ENCODE peak calls at places on chromosomes 1 and 21, in ten cellular contexts. One of them, this sample, is unnamed.

GRCh38 chr1:9262587-9262986 is 28.0 kb downstream of the H6PD start:
- DNase-seq in AG10803: no peak
- DNase-seq in HL-60: no peak
- DNase-seq in mucosa of descending colon: no peak
- DNase-seq in dorsolateral prefrontal cortex: no peak
- DNase-seq in upper lobe of right lung: no peak
- DNase-seq in A549: no peak
- DNase-seq in BJ: no peak
- DNase-seq in neural progenitor cell: no peak
- DNase-seq in PC-3: no peak
- DNase-seq in this sample: no peak

GRCh38 chr1:228781161-228781771 is 46.0 kb downstream of the RHOU start:
- DNase-seq in AG10803: peak; percentile 47
- DNase-seq in HL-60: no peak
- DNase-seq in mucosa of descending colon: no peak
- DNase-seq in dorsolateral prefrontal cortex: no peak
- DNase-seq in upper lobe of right lung: no peak
- DNase-seq in A549: no peak
- DNase-seq in BJ: peak; percentile 28
- DNase-seq in neural progenitor cell: peak; percentile 58
- DNase-seq in PC-3: no peak
- DNase-seq in this sample: peak; percentile 95

GRCh38 chr1:106134561-106134960 is 921.9 kb upstream of the PRMT6 start:
- DNase-seq in AG10803: no peak
- DNase-seq in HL-60: no peak
- DNase-seq in mucosa of descending colon: no peak
- DNase-seq in dorsolateral prefrontal cortex: no peak
- DNase-seq in upper lobe of right lung: no peak
- DNase-seq in A549: no peak
- DNase-seq in BJ: no peak
- DNase-seq in neural progenitor cell: no peak
- DNase-seq in PC-3: peak; percentile 23
- DNase-seq in this sample: no peak

GRCh38 chr1:90204036-90204594 is 209.2 kb downstream of the ZNF326 start:
- DNase-seq in AG10803: no peak
- DNase-seq in HL-60: no peak
- DNase-seq in mucosa of descending colon: no peak
- DNase-seq in dorsolateral prefrontal cortex: no peak
- DNase-seq in upper lobe of right lung: no peak
- DNase-seq in A549: no peak
- DNase-seq in BJ: no peak
- DNase-seq in neural progenitor cell: no peak
- DNase-seq in PC-3: no peak
- DNase-seq in this sample: no peak

GRCh38 chr1:180270767-180271639 is 40.9 kb downstream of the LHX4 start:
- DNase-seq in AG10803: peak; percentile 49
- DNase-seq in HL-60: no peak
- DNase-seq in mucosa of descending colon: peak; percentile 66
- DNase-seq in dorsolateral prefrontal cortex: peak; percentile 46
- DNase-seq in upper lobe of right lung: no peak
- DNase-seq in A549: no peak
- DNase-seq in BJ: no peak
- DNase-seq in neural progenitor cell: peak; percentile 30
- DNase-seq in PC-3: no peak
- DNase-seq in this sample: peak; percentile 62

GRCh38 chr1:145912128-145912641 is 2.3 kb upstream of the ITGA10 start:
- DNase-seq in AG10803: no peak
- DNase-seq in HL-60: no peak
- DNase-seq in mucosa of descending colon: no peak
- DNase-seq in dorsolateral prefrontal cortex: no peak
- DNase-seq in upper lobe of right lung: peak; percentile 52
- DNase-seq in A549: no peak
- DNase-seq in BJ: no peak
- DNase-seq in neural progenitor cell: no peak
- DNase-seq in PC-3: no peak
- DNase-seq in this sample: no peak

GRCh38 chr1:20476260-20477038 is 9.6 kb downstream of the CAMK2N1 start:
- DNase-seq in AG10803: no peak
- DNase-seq in HL-60: no peak
- DNase-seq in mucosa of descending colon: peak; percentile 98
- DNase-seq in dorsolateral prefrontal cortex: peak; percentile 75
- DNase-seq in upper lobe of right lung: no peak
- DNase-seq in A549: peak; percentile 47
- DNase-seq in BJ: no peak
- DNase-seq in neural progenitor cell: peak; percentile 53
- DNase-seq in PC-3: peak; percentile 72
- DNase-seq in this sample: peak; percentile 65

GRCh38 chr1:172497230-172497629 is 35.7 kb upstream of the SUCO start:
- DNase-seq in AG10803: peak; percentile 31
- DNase-seq in HL-60: peak; percentile 25
- DNase-seq in mucosa of descending colon: no peak
- DNase-seq in dorsolateral prefrontal cortex: no peak
- DNase-seq in upper lobe of right lung: no peak
- DNase-seq in A549: peak; percentile 3
- DNase-seq in BJ: peak; percentile 39
- DNase-seq in neural progenitor cell: peak; percentile 87
- DNase-seq in PC-3: peak; percentile 78
- DNase-seq in this sample: peak; percentile 8

DNA sequence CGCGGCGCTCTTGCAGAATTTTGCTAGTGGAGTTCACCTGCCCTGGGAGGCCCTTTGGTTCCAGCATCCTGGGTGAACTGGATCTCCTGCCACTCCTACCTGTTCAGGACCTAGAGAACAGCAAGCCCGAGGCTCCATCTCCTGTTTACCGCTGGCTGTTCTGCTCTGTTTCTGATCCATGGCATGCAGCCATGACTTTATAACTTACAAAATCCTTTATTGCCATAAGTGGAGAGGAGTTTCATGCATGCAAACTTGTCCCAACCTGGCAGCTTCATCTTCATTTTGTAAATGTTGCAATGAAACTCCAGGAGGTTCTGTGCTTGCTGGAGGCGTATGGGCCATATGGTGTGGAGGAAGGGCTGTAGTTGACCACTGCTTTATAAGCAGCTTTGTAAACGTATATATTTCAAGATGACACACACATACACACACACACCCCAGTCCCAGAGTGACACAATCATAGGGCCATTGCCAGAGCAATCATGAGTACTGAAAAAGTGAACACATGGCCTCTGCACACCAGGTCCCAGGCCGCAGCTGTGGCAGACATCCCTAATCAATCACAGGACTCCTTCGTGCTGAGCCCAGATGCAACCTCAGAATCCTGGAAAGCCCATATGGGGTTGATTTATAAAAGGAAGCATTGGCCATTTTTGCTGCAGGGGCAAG is 69.0 kb downstream of the UBIAD1 start:
- DNase-seq in AG10803: peak; percentile 11
- DNase-seq in HL-60: no peak
- DNase-seq in mucosa of descending colon: no peak
- DNase-seq in dorsolateral prefrontal cortex: peak; percentile 54
- DNase-seq in upper lobe of right lung: no peak
- DNase-seq in A549: no peak
- DNase-seq in BJ: no peak
- DNase-seq in neural progenitor cell: no peak
- DNase-seq in PC-3: no peak
- DNase-seq in this sample: no peak
- H3K4me3 ChIP-seq in AG10803: no peak overlapping the region
- H3K4me3 ChIP-seq in HL-60: no peak overlapping the region
- H3K4me3 ChIP-seq in mucosa of descending colon: no peak overlapping the region
- H3K4me3 ChIP-seq in dorsolateral prefrontal cortex: no peak overlapping the region
- H3K4me3 ChIP-seq in upper lobe of right lung: no peak overlapping the region
- H3K4me3 ChIP-seq in A549: no peak overlapping the region
- H3K4me3 ChIP-seq in BJ: no peak overlapping the region
- H3K4me3 ChIP-seq in neural progenitor cell: no peak overlapping the region
- H3K4me3 ChIP-seq in PC-3: no peak overlapping the region
- H3K4me3 ChIP-seq in this sample: no peak overlapping the region

GRCh38 chr1:41773144-41773571 is 145.6 kb downstream of the HIVEP3 start:
- DNase-seq in AG10803: peak; percentile 99
- DNase-seq in HL-60: no peak
- DNase-seq in mucosa of descending colon: no peak
- DNase-seq in dorsolateral prefrontal cortex: no peak
- DNase-seq in upper lobe of right lung: no peak
- DNase-seq in A549: no peak
- DNase-seq in BJ: peak; percentile 69
- DNase-seq in neural progenitor cell: no peak
- DNase-seq in PC-3: peak; percentile 73
- DNase-seq in this sample: peak; percentile 57
- TF ChIP-seq CTCF in AG10803: no peak
- TF ChIP-seq CTCF in HL-60: no peak
- TF ChIP-seq CTCF in mucosa of descending colon: no peak
- TF ChIP-seq CTCF in dorsolateral prefrontal cortex: no peak
- TF ChIP-seq CTCF in upper lobe of right lung: no peak
- TF ChIP-seq CTCF in A549: no peak
- TF ChIP-seq CTCF in BJ: no peak
- TF ChIP-seq CTCF in neural progenitor cell: no peak
- TF ChIP-seq CTCF in PC-3: no peak
- TF ChIP-seq CTCF in this sample: no peak

GRCh38 chr21:45980271-45980670 is 1.3 kb upstream of the COL6A1 start:
- DNase-seq in AG10803: no peak
- DNase-seq in HL-60: no peak
- DNase-seq in mucosa of descending colon: no peak
- DNase-seq in dorsolateral prefrontal cortex: no peak
- DNase-seq in upper lobe of right lung: no peak
- DNase-seq in A549: no peak
- DNase-seq in BJ: no peak
- DNase-seq in neural progenitor cell: no peak
- DNase-seq in PC-3: no peak
- DNase-seq in this sample: no peak

GRCh38 chr21:45981641-45982255 is at the start of gene COL6A1:
- DNase-seq in AG10803: peak; percentile 78
- DNase-seq in HL-60: no peak
- DNase-seq in mucosa of descending colon: peak; percentile 63
- DNase-seq in dorsolateral prefrontal cortex: peak; percentile 27
- DNase-seq in upper lobe of right lung: peak; percentile 80
- DNase-seq in A549: no peak
- DNase-seq in BJ: no peak
- DNase-seq in neural progenitor cell: peak; percentile 88
- DNase-seq in PC-3: peak; percentile 50
- DNase-seq in this sample: peak; percentile 82

GRCh38 chr21:45982256-45982757 is 737 bp downstream of the COL6A1 start:
- DNase-seq in AG10803: no peak
- DNase-seq in HL-60: no peak
- DNase-seq in mucosa of descending colon: no peak
- DNase-seq in dorsolateral prefrontal cortex: peak; percentile 23
- DNase-seq in upper lobe of right lung: no peak
- DNase-seq in A549: no peak
- DNase-seq in BJ: no peak
- DNase-seq in neural progenitor cell: peak; percentile 54
- DNase-seq in PC-3: peak; percentile 18
- DNase-seq in this sample: no peak

GRCh38 chr21:45980697-45981096 is 873 bp upstream of the COL6A1 start:
- DNase-seq in AG10803: no peak
- DNase-seq in HL-60: no peak
- DNase-seq in mucosa of descending colon: no peak
- DNase-seq in dorsolateral prefrontal cortex: no peak
- DNase-seq in upper lobe of right lung: no peak
- DNase-seq in A549: no peak
- DNase-seq in BJ: no peak
- DNase-seq in neural progenitor cell: no peak
- DNase-seq in PC-3: no peak
- DNase-seq in this sample: no peak

DNA sequence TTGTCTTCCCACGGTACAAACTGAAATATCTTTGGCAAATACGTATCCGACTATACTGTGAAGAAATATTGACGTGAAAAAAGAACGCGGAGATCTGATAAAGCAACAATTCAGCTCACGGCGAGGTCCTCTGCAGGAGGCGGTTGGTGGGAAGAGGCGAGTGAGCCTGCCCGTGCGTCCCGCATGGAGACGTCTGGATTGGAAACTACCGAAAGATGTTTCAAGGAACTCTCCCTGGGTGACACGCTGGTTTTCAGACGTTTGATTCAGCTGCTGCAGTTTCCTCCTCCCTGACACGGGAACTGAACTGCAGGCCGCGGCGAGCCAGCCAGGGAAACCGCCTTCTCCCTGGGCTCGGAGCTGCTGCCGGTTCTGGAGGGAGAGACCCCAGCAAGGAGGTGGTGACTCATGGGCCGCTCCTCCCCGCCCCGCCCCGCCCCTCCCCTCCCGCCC is 390 bp upstream of the COL6A1 start:
- DNase-seq in AG10803: peak; percentile 93
- DNase-seq in HL-60: peak; percentile 32
- DNase-seq in mucosa of descending colon: peak; percentile 63
- DNase-seq in dorsolateral prefrontal cortex: peak; percentile 70
- DNase-seq in upper lobe of right lung: peak; percentile 83
- DNase-seq in A549: peak; percentile 63
- DNase-seq in BJ: peak; percentile 47
- DNase-seq in neural progenitor cell: peak; percentile 91
- DNase-seq in PC-3: peak; percentile 66
- DNase-seq in this sample: peak; percentile 90
- H3K4me3 ChIP-seq in AG10803: peak overlapping the region; percentile 62
- H3K4me3 ChIP-seq in HL-60: no peak overlapping the region
- H3K4me3 ChIP-seq in mucosa of descending colon: no peak overlapping the region
- H3K4me3 ChIP-seq in dorsolateral prefrontal cortex: peak overlapping the region; percentile 41
- H3K4me3 ChIP-seq in upper lobe of right lung: peak overlapping the region; percentile 47
- H3K4me3 ChIP-seq in A549: peak overlapping the region; percentile 50
- H3K4me3 ChIP-seq in BJ: peak overlapping the region; percentile 42
- H3K4me3 ChIP-seq in neural progenitor cell: peak overlapping the region; percentile 41
- H3K4me3 ChIP-seq in PC-3: peak overlapping the region; percentile 71
- H3K4me3 ChIP-seq in this sample: peak overlapping the region; percentile 62

GRCh38 chr1:58803858-58804257 is 20.0 kb upstream of the JUN start:
- DNase-seq in AG10803: no peak
- DNase-seq in HL-60: no peak
- DNase-seq in mucosa of descending colon: peak; percentile 71
- DNase-seq in dorsolateral prefrontal cortex: no peak
- DNase-seq in upper lobe of right lung: no peak
- DNase-seq in A549: no peak
- DNase-seq in BJ: no peak
- DNase-seq in neural progenitor cell: no peak
- DNase-seq in PC-3: no peak
- DNase-seq in this sample: no peak

GRCh38 chr1:58805716-58806571 is 22.1 kb upstream of the JUN start:
- DNase-seq in AG10803: no peak
- DNase-seq in HL-60: no peak
- DNase-seq in mucosa of descending colon: peak; percentile 65
- DNase-seq in dorsolateral prefrontal cortex: no peak
- DNase-seq in upper lobe of right lung: no peak
- DNase-seq in A549: no peak
- DNase-seq in BJ: no peak
- DNase-seq in neural progenitor cell: no peak
- DNase-seq in PC-3: no peak
- DNase-seq in this sample: no peak

GRCh38 chr1:58802640-58803476 is 19.0 kb upstream of the JUN start:
- DNase-seq in AG10803: no peak
- DNase-seq in HL-60: no peak
- DNase-seq in mucosa of descending colon: no peak
- DNase-seq in dorsolateral prefrontal cortex: no peak
- DNase-seq in upper lobe of right lung: no peak
- DNase-seq in A549: no peak
- DNase-seq in BJ: no peak
- DNase-seq in neural progenitor cell: no peak
- DNase-seq in PC-3: no peak
- DNase-seq in this sample: no peak

GRCh38 chr1:58809327-58810040 is 25.6 kb upstream of the JUN start:
- DNase-seq in AG10803: peak; percentile 85
- DNase-seq in HL-60: peak; percentile 60
- DNase-seq in mucosa of descending colon: no peak
- DNase-seq in dorsolateral prefrontal cortex: no peak
- DNase-seq in upper lobe of right lung: peak; percentile 72
- DNase-seq in A549: no peak
- DNase-seq in BJ: no peak
- DNase-seq in neural progenitor cell: no peak
- DNase-seq in PC-3: no peak
- DNase-seq in this sample: peak; percentile 78

DNA sequence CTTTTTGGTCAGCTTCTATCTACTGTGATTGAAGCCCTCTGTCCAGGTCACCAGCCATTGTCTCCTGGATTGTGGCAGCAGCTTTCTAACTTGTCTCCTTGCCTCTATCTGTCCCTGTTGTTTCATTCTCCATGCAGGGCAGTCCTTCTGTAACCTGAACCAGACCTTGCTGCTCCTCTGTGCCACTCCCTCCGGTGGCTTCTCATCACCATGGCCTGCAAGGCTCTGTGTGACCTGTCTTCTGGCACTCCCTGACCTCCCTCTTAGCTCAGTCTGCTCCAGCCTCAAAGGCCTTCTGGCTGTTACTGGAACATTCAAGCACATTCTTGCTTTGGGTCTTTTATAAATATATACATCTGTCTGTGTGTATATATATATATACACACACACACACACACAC is 21.0 kb upstream of the JUN start:
- DNase-seq in AG10803: no peak
- DNase-seq in HL-60: no peak
- DNase-seq in mucosa of descending colon: no peak
- DNase-seq in dorsolateral prefrontal cortex: no peak
- DNase-seq in upper lobe of right lung: no peak
- DNase-seq in A549: no peak
- DNase-seq in BJ: no peak
- DNase-seq in neural progenitor cell: no peak
- DNase-seq in PC-3: peak; percentile 18
- DNase-seq in this sample: no peak
- TF ChIP-seq CTCF in AG10803: no peak
- TF ChIP-seq CTCF in HL-60: no peak
- TF ChIP-seq CTCF in mucosa of descending colon: no peak
- TF ChIP-seq CTCF in dorsolateral prefrontal cortex: no peak
- TF ChIP-seq CTCF in upper lobe of right lung: no peak
- TF ChIP-seq CTCF in A549: no peak
- TF ChIP-seq CTCF in BJ: no peak
- TF ChIP-seq CTCF in neural progenitor cell: no peak
- TF ChIP-seq CTCF in PC-3: no peak
- TF ChIP-seq CTCF in this sample: no peak